ENCODE peak calls at places on chromosomes 6 and 20, in five cellular contexts. U is AG09319; Y is stimulated activated CD4-positive, alpha-beta T cell treated with anti-CD3 and anti-CD28 coated beads, Interleukin-4, amount 100 ng/mL, for 48 hours; W is WTC11; I is MV-4-11. T is an unnamed sample.

GRCh38 chr6:138231399-138231886 is 13.2 kb upstream of the PBOV1 start:
- DNase-seq in U (no peak), I (no peak), Y (no peak), W (no peak), T (no peak)

GRCh38 chr20:1274485-1275313 is 8.6 kb downstream of the SNPH start:
- DNase-seq in Y (no peak), I (no peak), W (no peak), U (no peak), T (no peak)

GRCh38 chr20:31719644-31720485 is 2.8 kb downstream of the BCL2L1 start:
- DNase-seq in U (no peak), Y (no peak), W (peak), I (no peak), T (peak)

GRCh38 chr6:76881414-76881813 is 581.9 kb downstream of the HTR1B start:
- DNase-seq in U (no peak), Y (no peak), I (no peak), W (no peak), T (no peak)

GRCh38 chr20:11882651-11883050 is 35.0 kb upstream of the BTBD3 start:
- DNase-seq in Y (no peak), W (no peak), U (no peak), I (no peak), T (no peak)

GRCh38 chr6:125944434-125944816 is 12.1 kb upstream of the HINT3 start:
- DNase-seq in W (no peak), U (peak), Y (no peak), I (peak), T (no peak)

GRCh38 chr6:127182501-127182900 is 64.0 kb downstream of the RSPO3 start:
- DNase-seq in U (peak), Y (no peak), W (no peak), I (peak), T (no peak)

GRCh38 chr20:31484001-31484400 is 8.9 kb downstream of the REM1 start:
- DNase-seq in U (no peak), I (no peak), W (peak), Y (no peak), T (no peak)

GRCh38 chr20:59696476-59696875 is 92.1 kb downstream of the PHACTR3 start:
- DNase-seq in U (no peak), W (no peak), I (no peak), Y (no peak), T (no peak)

GRCh38 chr6:3139090-3139903 is 18.0 kb downstream of the TUBB2A start:
- DNase-seq in W (no peak), I (peak), Y (no peak), U (no peak), T (no peak)